ENCODE peak calls at places on chromosomes 1 and 21, in five cellular contexts. One of them, this sample, is unnamed.
A peak's percentile ranks its signal among the peaks of the same experiment; 100 is the strongest.

GRCh38 chr1:24694380-24694843 is 50.8 kb upstream of the CLIC4 start:
- DNase-seq in glomerular endothelial cell: no peak
- DNase-seq in stimulated activated CD4-positive, alpha-beta T cell treated with anti-CD3 and anti-CD28 coated beads, TNF-alpha, amount 100 ng/mL, for 48 hours: no peak
- DNase-seq in activated naive CD8-positive, alpha-beta T cell treated with anti-CD3 and anti-CD28 coated beads, Interleukin-2, amount 50 U/mL, for 16 hours: no peak
- DNase-seq in NCI-H1417: peak; percentile 92
- DNase-seq in this sample: peak; percentile 85

GRCh38 chr1:202349263-202349928 is 897 bp downstream of the PPP1R12B start:
- DNase-seq in glomerular endothelial cell: peak; percentile 78
- DNase-seq in stimulated activated CD4-positive, alpha-beta T cell treated with anti-CD3 and anti-CD28 coated beads, TNF-alpha, amount 100 ng/mL, for 48 hours: no peak
- DNase-seq in activated naive CD8-positive, alpha-beta T cell treated with anti-CD3 and anti-CD28 coated beads, Interleukin-2, amount 50 U/mL, for 16 hours: no peak
- DNase-seq in NCI-H1417: no peak
- DNase-seq in this sample: peak; percentile 60

GRCh38 chr1:14190508-14190907 is 408.0 kb upstream of the KAZN start:
- DNase-seq in glomerular endothelial cell: no peak
- DNase-seq in stimulated activated CD4-positive, alpha-beta T cell treated with anti-CD3 and anti-CD28 coated beads, TNF-alpha, amount 100 ng/mL, for 48 hours: no peak
- DNase-seq in activated naive CD8-positive, alpha-beta T cell treated with anti-CD3 and anti-CD28 coated beads, Interleukin-2, amount 50 U/mL, for 16 hours: no peak
- DNase-seq in NCI-H1417: no peak
- DNase-seq in this sample: no peak

GRCh38 chr1:193333166-193333565 is 146.8 kb upstream of the B3GALT2 start:
- DNase-seq in glomerular endothelial cell: no peak
- DNase-seq in stimulated activated CD4-positive, alpha-beta T cell treated with anti-CD3 and anti-CD28 coated beads, TNF-alpha, amount 100 ng/mL, for 48 hours: no peak
- DNase-seq in activated naive CD8-positive, alpha-beta T cell treated with anti-CD3 and anti-CD28 coated beads, Interleukin-2, amount 50 U/mL, for 16 hours: no peak
- DNase-seq in NCI-H1417: no peak
- DNase-seq in this sample: no peak

GRCh38 chr1:42682739-42683529 is 716 bp downstream of the YBX1 start:
- DNase-seq in glomerular endothelial cell: no peak
- DNase-seq in stimulated activated CD4-positive, alpha-beta T cell treated with anti-CD3 and anti-CD28 coated beads, TNF-alpha, amount 100 ng/mL, for 48 hours: peak; percentile 41
- DNase-seq in activated naive CD8-positive, alpha-beta T cell treated with anti-CD3 and anti-CD28 coated beads, Interleukin-2, amount 50 U/mL, for 16 hours: peak; percentile 37
- DNase-seq in NCI-H1417: peak; percentile 75
- DNase-seq in this sample: peak; percentile 85

GRCh38 chr1:67687649-67688048 is 2.6 kb downstream of the GADD45A start:
- DNase-seq in glomerular endothelial cell: no peak
- DNase-seq in stimulated activated CD4-positive, alpha-beta T cell treated with anti-CD3 and anti-CD28 coated beads, TNF-alpha, amount 100 ng/mL, for 48 hours: no peak
- DNase-seq in activated naive CD8-positive, alpha-beta T cell treated with anti-CD3 and anti-CD28 coated beads, Interleukin-2, amount 50 U/mL, for 16 hours: no peak
- DNase-seq in NCI-H1417: no peak
- DNase-seq in this sample: no peak

GRCh38 chr21:36478207-36478701 is 1.7 kb downstream of the CLDN14 start:
- DNase-seq in glomerular endothelial cell: no peak
- DNase-seq in stimulated activated CD4-positive, alpha-beta T cell treated with anti-CD3 and anti-CD28 coated beads, TNF-alpha, amount 100 ng/mL, for 48 hours: peak; percentile 44
- DNase-seq in activated naive CD8-positive, alpha-beta T cell treated with anti-CD3 and anti-CD28 coated beads, Interleukin-2, amount 50 U/mL, for 16 hours: no peak
- DNase-seq in NCI-H1417: no peak
- DNase-seq in this sample: no peak

GRCh38 chr21:34886554-34887385 is 162.3 kb downstream of the RUNX1 start:
- DNase-seq in glomerular endothelial cell: no peak
- DNase-seq in stimulated activated CD4-positive, alpha-beta T cell treated with anti-CD3 and anti-CD28 coated beads, TNF-alpha, amount 100 ng/mL, for 48 hours: no peak
- DNase-seq in activated naive CD8-positive, alpha-beta T cell treated with anti-CD3 and anti-CD28 coated beads, Interleukin-2, amount 50 U/mL, for 16 hours: no peak
- DNase-seq in NCI-H1417: peak; percentile 63
- DNase-seq in this sample: peak; percentile 35

GRCh38 chr1:11053758-11054137 is 6.1 kb downstream of the SRM start:
- DNase-seq in glomerular endothelial cell: no peak
- DNase-seq in stimulated activated CD4-positive, alpha-beta T cell treated with anti-CD3 and anti-CD28 coated beads, TNF-alpha, amount 100 ng/mL, for 48 hours: no peak
- DNase-seq in activated naive CD8-positive, alpha-beta T cell treated with anti-CD3 and anti-CD28 coated beads, Interleukin-2, amount 50 U/mL, for 16 hours: no peak
- DNase-seq in NCI-H1417: no peak
- DNase-seq in this sample: no peak

GRCh38 chr1:109815809-109816791 is 52.4 kb upstream of the EPS8L3 start:
- DNase-seq in glomerular endothelial cell: no peak
- DNase-seq in stimulated activated CD4-positive, alpha-beta T cell treated with anti-CD3 and anti-CD28 coated beads, TNF-alpha, amount 100 ng/mL, for 48 hours: no peak
- DNase-seq in activated naive CD8-positive, alpha-beta T cell treated with anti-CD3 and anti-CD28 coated beads, Interleukin-2, amount 50 U/mL, for 16 hours: no peak
- DNase-seq in NCI-H1417: peak; percentile 94
- DNase-seq in this sample: peak; percentile 58

GRCh38 chr21:17523007-17523451 is 10.2 kb downstream of the CXADR start:
- DNase-seq in glomerular endothelial cell: no peak
- DNase-seq in stimulated activated CD4-positive, alpha-beta T cell treated with anti-CD3 and anti-CD28 coated beads, TNF-alpha, amount 100 ng/mL, for 48 hours: no peak
- DNase-seq in activated naive CD8-positive, alpha-beta T cell treated with anti-CD3 and anti-CD28 coated beads, Interleukin-2, amount 50 U/mL, for 16 hours: no peak
- DNase-seq in NCI-H1417: peak; percentile 53
- DNase-seq in this sample: peak; percentile 84

GRCh38 chr1:164515221-164515620 is 43.8 kb upstream of the PBX1 start:
- DNase-seq in glomerular endothelial cell: no peak
- DNase-seq in stimulated activated CD4-positive, alpha-beta T cell treated with anti-CD3 and anti-CD28 coated beads, TNF-alpha, amount 100 ng/mL, for 48 hours: no peak
- DNase-seq in activated naive CD8-positive, alpha-beta T cell treated with anti-CD3 and anti-CD28 coated beads, Interleukin-2, amount 50 U/mL, for 16 hours: no peak
- DNase-seq in NCI-H1417: no peak
- DNase-seq in this sample: no peak

GRCh38 chr1:109241841-109242301 is 7.5 kb upstream of the CELSR2 start:
- DNase-seq in glomerular endothelial cell: no peak
- DNase-seq in stimulated activated CD4-positive, alpha-beta T cell treated with anti-CD3 and anti-CD28 coated beads, TNF-alpha, amount 100 ng/mL, for 48 hours: no peak
- DNase-seq in activated naive CD8-positive, alpha-beta T cell treated with anti-CD3 and anti-CD28 coated beads, Interleukin-2, amount 50 U/mL, for 16 hours: no peak
- DNase-seq in NCI-H1417: no peak
- DNase-seq in this sample: peak; percentile 28

GRCh38 chr1:220734571-220735326 is 13.4 kb upstream of the MTARC2 start:
- DNase-seq in glomerular endothelial cell: no peak
- DNase-seq in stimulated activated CD4-positive, alpha-beta T cell treated with anti-CD3 and anti-CD28 coated beads, TNF-alpha, amount 100 ng/mL, for 48 hours: no peak
- DNase-seq in activated naive CD8-positive, alpha-beta T cell treated with anti-CD3 and anti-CD28 coated beads, Interleukin-2, amount 50 U/mL, for 16 hours: no peak
- DNase-seq in NCI-H1417: no peak
- DNase-seq in this sample: peak; percentile 17

GRCh38 chr1:89966666-89967065 is 28.2 kb upstream of the ZNF326 start:
- DNase-seq in glomerular endothelial cell: no peak
- DNase-seq in stimulated activated CD4-positive, alpha-beta T cell treated with anti-CD3 and anti-CD28 coated beads, TNF-alpha, amount 100 ng/mL, for 48 hours: no peak
- DNase-seq in activated naive CD8-positive, alpha-beta T cell treated with anti-CD3 and anti-CD28 coated beads, Interleukin-2, amount 50 U/mL, for 16 hours: no peak
- DNase-seq in NCI-H1417: no peak
- DNase-seq in this sample: peak; percentile 27

GRCh38 chr1:81032973-81033425 is 767.7 kb upstream of the ADGRL2 start:
- DNase-seq in glomerular endothelial cell: no peak
- DNase-seq in stimulated activated CD4-positive, alpha-beta T cell treated with anti-CD3 and anti-CD28 coated beads, TNF-alpha, amount 100 ng/mL, for 48 hours: no peak
- DNase-seq in activated naive CD8-positive, alpha-beta T cell treated with anti-CD3 and anti-CD28 coated beads, Interleukin-2, amount 50 U/mL, for 16 hours: no peak
- DNase-seq in NCI-H1417: peak; percentile 97
- DNase-seq in this sample: no peak

GRCh38 chr1:172414331-172414730 is 6.2 kb upstream of the C1orf105 start:
- DNase-seq in glomerular endothelial cell: no peak
- DNase-seq in stimulated activated CD4-positive, alpha-beta T cell treated with anti-CD3 and anti-CD28 coated beads, TNF-alpha, amount 100 ng/mL, for 48 hours: no peak
- DNase-seq in activated naive CD8-positive, alpha-beta T cell treated with anti-CD3 and anti-CD28 coated beads, Interleukin-2, amount 50 U/mL, for 16 hours: no peak
- DNase-seq in NCI-H1417: no peak
- DNase-seq in this sample: no peak

GRCh38 chr1:50873458-50874187 is 86.4 kb downstream of the FAF1 start:
- DNase-seq in glomerular endothelial cell: peak; percentile 41
- DNase-seq in stimulated activated CD4-positive, alpha-beta T cell treated with anti-CD3 and anti-CD28 coated beads, TNF-alpha, amount 100 ng/mL, for 48 hours: peak; percentile 27
- DNase-seq in activated naive CD8-positive, alpha-beta T cell treated with anti-CD3 and anti-CD28 coated beads, Interleukin-2, amount 50 U/mL, for 16 hours: peak; percentile 6
- DNase-seq in NCI-H1417: peak; percentile 49
- DNase-seq in this sample: peak; percentile 43

GRCh38 chr1:21659924-21660326 is 9.2 kb downstream of the RAP1GAP start:
- DNase-seq in glomerular endothelial cell: no peak
- DNase-seq in stimulated activated CD4-positive, alpha-beta T cell treated with anti-CD3 and anti-CD28 coated beads, TNF-alpha, amount 100 ng/mL, for 48 hours: no peak
- DNase-seq in activated naive CD8-positive, alpha-beta T cell treated with anti-CD3 and anti-CD28 coated beads, Interleukin-2, amount 50 U/mL, for 16 hours: no peak
- DNase-seq in NCI-H1417: no peak
- DNase-seq in this sample: no peak

GRCh38 chr1:110087812-110088738 is 17.6 kb upstream of the ALX3 start:
- DNase-seq in glomerular endothelial cell: no peak
- DNase-seq in stimulated activated CD4-positive, alpha-beta T cell treated with anti-CD3 and anti-CD28 coated beads, TNF-alpha, amount 100 ng/mL, for 48 hours: no peak
- DNase-seq in activated naive CD8-positive, alpha-beta T cell treated with anti-CD3 and anti-CD28 coated beads, Interleukin-2, amount 50 U/mL, for 16 hours: no peak
- DNase-seq in NCI-H1417: peak; percentile 78
- DNase-seq in this sample: peak; percentile 67

GRCh38 chr1:153977250-153978240 is at the start of gene JTB:
- DNase-seq in glomerular endothelial cell: no peak
- DNase-seq in stimulated activated CD4-positive, alpha-beta T cell treated with anti-CD3 and anti-CD28 coated beads, TNF-alpha, amount 100 ng/mL, for 48 hours: peak; percentile 78
- DNase-seq in activated naive CD8-positive, alpha-beta T cell treated with anti-CD3 and anti-CD28 coated beads, Interleukin-2, amount 50 U/mL, for 16 hours: peak; percentile 75
- DNase-seq in NCI-H1417: peak; percentile 91
- DNase-seq in this sample: peak; percentile 95

GRCh38 chr1:221947731-221948130 is 205.8 kb upstream of the DUSP10 start:
- DNase-seq in glomerular endothelial cell: no peak
- DNase-seq in stimulated activated CD4-positive, alpha-beta T cell treated with anti-CD3 and anti-CD28 coated beads, TNF-alpha, amount 100 ng/mL, for 48 hours: no peak
- DNase-seq in activated naive CD8-positive, alpha-beta T cell treated with anti-CD3 and anti-CD28 coated beads, Interleukin-2, amount 50 U/mL, for 16 hours: no peak
- DNase-seq in NCI-H1417: no peak
- DNase-seq in this sample: no peak

GRCh38 chr1:66944330-66945274 is 19.8 kb downstream of the MIER1 start:
- DNase-seq in glomerular endothelial cell: no peak
- DNase-seq in stimulated activated CD4-positive, alpha-beta T cell treated with anti-CD3 and anti-CD28 coated beads, TNF-alpha, amount 100 ng/mL, for 48 hours: no peak
- DNase-seq in activated naive CD8-positive, alpha-beta T cell treated with anti-CD3 and anti-CD28 coated beads, Interleukin-2, amount 50 U/mL, for 16 hours: no peak
- DNase-seq in NCI-H1417: no peak
- DNase-seq in this sample: no peak

GRCh38 chr21:38796426-38796825 is 9.3 kb upstream of the ETS2 start:
- DNase-seq in glomerular endothelial cell: no peak
- DNase-seq in stimulated activated CD4-positive, alpha-beta T cell treated with anti-CD3 and anti-CD28 coated beads, TNF-alpha, amount 100 ng/mL, for 48 hours: no peak
- DNase-seq in activated naive CD8-positive, alpha-beta T cell treated with anti-CD3 and anti-CD28 coated beads, Interleukin-2, amount 50 U/mL, for 16 hours: no peak
- DNase-seq in NCI-H1417: no peak
- DNase-seq in this sample: no peak

GRCh38 chr1:1041092-1041503 is 21.2 kb downstream of the AGRN start:
- DNase-seq in glomerular endothelial cell: no peak
- DNase-seq in stimulated activated CD4-positive, alpha-beta T cell treated with anti-CD3 and anti-CD28 coated beads, TNF-alpha, amount 100 ng/mL, for 48 hours: no peak
- DNase-seq in activated naive CD8-positive, alpha-beta T cell treated with anti-CD3 and anti-CD28 coated beads, Interleukin-2, amount 50 U/mL, for 16 hours: no peak
- DNase-seq in NCI-H1417: no peak
- DNase-seq in this sample: no peak

GRCh38 chr1:26949266-26949925 is 10.9 kb downstream of the KDF1 start:
- DNase-seq in glomerular endothelial cell: no peak
- DNase-seq in stimulated activated CD4-positive, alpha-beta T cell treated with anti-CD3 and anti-CD28 coated beads, TNF-alpha, amount 100 ng/mL, for 48 hours: no peak
- DNase-seq in activated naive CD8-positive, alpha-beta T cell treated with anti-CD3 and anti-CD28 coated beads, Interleukin-2, amount 50 U/mL, for 16 hours: no peak
- DNase-seq in NCI-H1417: no peak
- DNase-seq in this sample: no peak

GRCh38 chr1:79005945-79006344 is 585 bp downstream of the ADGRL4 start:
- DNase-seq in glomerular endothelial cell: peak; percentile 31
- DNase-seq in stimulated activated CD4-positive, alpha-beta T cell treated with anti-CD3 and anti-CD28 coated beads, TNF-alpha, amount 100 ng/mL, for 48 hours: no peak
- DNase-seq in activated naive CD8-positive, alpha-beta T cell treated with anti-CD3 and anti-CD28 coated beads, Interleukin-2, amount 50 U/mL, for 16 hours: no peak
- DNase-seq in NCI-H1417: no peak
- DNase-seq in this sample: no peak

GRCh38 chr1:234585333-234586055 is 24.5 kb downstream of the IRF2BP2 start:
- DNase-seq in glomerular endothelial cell: no peak
- DNase-seq in stimulated activated CD4-positive, alpha-beta T cell treated with anti-CD3 and anti-CD28 coated beads, TNF-alpha, amount 100 ng/mL, for 48 hours: no peak
- DNase-seq in activated naive CD8-positive, alpha-beta T cell treated with anti-CD3 and anti-CD28 coated beads, Interleukin-2, amount 50 U/mL, for 16 hours: no peak
- DNase-seq in NCI-H1417: no peak
- DNase-seq in this sample: peak; percentile 60

GRCh38 chr21:26846036-26846931 is 1.1 kb upstream of the ADAMTS1 start:
- DNase-seq in glomerular endothelial cell: no peak
- DNase-seq in stimulated activated CD4-positive, alpha-beta T cell treated with anti-CD3 and anti-CD28 coated beads, TNF-alpha, amount 100 ng/mL, for 48 hours: no peak
- DNase-seq in activated naive CD8-positive, alpha-beta T cell treated with anti-CD3 and anti-CD28 coated beads, Interleukin-2, amount 50 U/mL, for 16 hours: no peak
- DNase-seq in NCI-H1417: peak; percentile 74
- DNase-seq in this sample: peak; percentile 48

GRCh38 chr1:113534130-113534817 is 144.0 kb downstream of the MAGI3 start:
- DNase-seq in glomerular endothelial cell: no peak
- DNase-seq in stimulated activated CD4-positive, alpha-beta T cell treated with anti-CD3 and anti-CD28 coated beads, TNF-alpha, amount 100 ng/mL, for 48 hours: no peak
- DNase-seq in activated naive CD8-positive, alpha-beta T cell treated with anti-CD3 and anti-CD28 coated beads, Interleukin-2, amount 50 U/mL, for 16 hours: no peak
- DNase-seq in NCI-H1417: no peak
- DNase-seq in this sample: no peak

GRCh38 chr1:118483245-118484006 is 298.4 kb upstream of the SPAG17 start:
- DNase-seq in glomerular endothelial cell: no peak
- DNase-seq in stimulated activated CD4-positive, alpha-beta T cell treated with anti-CD3 and anti-CD28 coated beads, TNF-alpha, amount 100 ng/mL, for 48 hours: no peak
- DNase-seq in activated naive CD8-positive, alpha-beta T cell treated with anti-CD3 and anti-CD28 coated beads, Interleukin-2, amount 50 U/mL, for 16 hours: no peak
- DNase-seq in NCI-H1417: no peak
- DNase-seq in this sample: no peak

GRCh38 chr1:161080391-161081150 is 8.8 kb downstream of the NECTIN4 start:
- DNase-seq in glomerular endothelial cell: no peak
- DNase-seq in stimulated activated CD4-positive, alpha-beta T cell treated with anti-CD3 and anti-CD28 coated beads, TNF-alpha, amount 100 ng/mL, for 48 hours: no peak
- DNase-seq in activated naive CD8-positive, alpha-beta T cell treated with anti-CD3 and anti-CD28 coated beads, Interleukin-2, amount 50 U/mL, for 16 hours: no peak
- DNase-seq in NCI-H1417: no peak
- DNase-seq in this sample: no peak

GRCh38 chr21:41611966-41612606 is 104.1 kb upstream of the TMPRSS2 start:
- DNase-seq in glomerular endothelial cell: no peak
- DNase-seq in stimulated activated CD4-positive, alpha-beta T cell treated with anti-CD3 and anti-CD28 coated beads, TNF-alpha, amount 100 ng/mL, for 48 hours: no peak
- DNase-seq in activated naive CD8-positive, alpha-beta T cell treated with anti-CD3 and anti-CD28 coated beads, Interleukin-2, amount 50 U/mL, for 16 hours: no peak
- DNase-seq in NCI-H1417: peak; percentile 79
- DNase-seq in this sample: peak; percentile 70

GRCh38 chr1:7703321-7704213 is 67.5 kb upstream of the VAMP3 start:
- DNase-seq in glomerular endothelial cell: no peak
- DNase-seq in stimulated activated CD4-positive, alpha-beta T cell treated with anti-CD3 and anti-CD28 coated beads, TNF-alpha, amount 100 ng/mL, for 48 hours: no peak
- DNase-seq in activated naive CD8-positive, alpha-beta T cell treated with anti-CD3 and anti-CD28 coated beads, Interleukin-2, amount 50 U/mL, for 16 hours: no peak
- DNase-seq in NCI-H1417: peak; percentile 57
- DNase-seq in this sample: peak; percentile 72

GRCh38 chr1:243748706-243749283 is 101.2 kb downstream of the AKT3 start:
- DNase-seq in glomerular endothelial cell: peak; percentile 62
- DNase-seq in stimulated activated CD4-positive, alpha-beta T cell treated with anti-CD3 and anti-CD28 coated beads, TNF-alpha, amount 100 ng/mL, for 48 hours: no peak
- DNase-seq in activated naive CD8-positive, alpha-beta T cell treated with anti-CD3 and anti-CD28 coated beads, Interleukin-2, amount 50 U/mL, for 16 hours: no peak
- DNase-seq in NCI-H1417: peak; percentile 90
- DNase-seq in this sample: peak; percentile 93

GRCh38 chr1:244316407-244316806 is 135.3 kb downstream of the ADSS2 start:
- DNase-seq in glomerular endothelial cell: no peak
- DNase-seq in stimulated activated CD4-positive, alpha-beta T cell treated with anti-CD3 and anti-CD28 coated beads, TNF-alpha, amount 100 ng/mL, for 48 hours: no peak
- DNase-seq in activated naive CD8-positive, alpha-beta T cell treated with anti-CD3 and anti-CD28 coated beads, Interleukin-2, amount 50 U/mL, for 16 hours: no peak
- DNase-seq in NCI-H1417: no peak
- DNase-seq in this sample: no peak

GRCh38 chr1:228340686-228341449 is 65.8 kb downstream of the TRIM11 start:
- DNase-seq in glomerular endothelial cell: no peak
- DNase-seq in stimulated activated CD4-positive, alpha-beta T cell treated with anti-CD3 and anti-CD28 coated beads, TNF-alpha, amount 100 ng/mL, for 48 hours: no peak
- DNase-seq in activated naive CD8-positive, alpha-beta T cell treated with anti-CD3 and anti-CD28 coated beads, Interleukin-2, amount 50 U/mL, for 16 hours: no peak
- DNase-seq in NCI-H1417: no peak
- DNase-seq in this sample: peak; percentile 8